ENCODE peak calls at places on chromosome 20, in nine cellular contexts. Q is GM23338; A is CD8-positive, alpha-beta T cell; B is heart left ventricle; G is CD4-positive, alpha-beta memory T cell; Z is lower lobe of right lung; X is upper lobe of left lung; Y is HCT116; D is mammary epithelial cell. E is an unnamed sample.

GRCh38 chr20:48986899-48987298 is 59.2 kb upstream of the CSE1L start:
- DNase-seq in Q (no peak), G (no peak), D (no peak), B (no peak), Z (no peak), X (no peak), A (no peak), Y (no peak), E (no peak)

GRCh38 chr20:58981564-58982364 is 708 bp downstream of the NELFCD start:
- DNase-seq in G (peak), Q (peak), D (peak), B (no peak), Z (no peak), Y (no peak), A (no peak), X (peak), E (no peak)

GRCh38 chr20:62473717-62474584 is 1.8 kb downstream of the GATA5 start:
- DNase-seq in G (no peak), Q (peak), X (no peak), D (no peak), Y (no peak), Z (no peak), B (no peak), A (no peak), E (peak)

GRCh38 chr20:37744347-37744746 is 50.5 kb downstream of the CTNNBL1 start:
- DNase-seq in G (no peak), B (no peak), A (no peak), D (no peak), Z (no peak), Y (no peak), Q (no peak), X (no peak), E (no peak)

GRCh38 chr20:50464026-50464724 is 46.0 kb upstream of the PTPN1 start:
- DNase-seq in D (peak), G (peak), Z (peak), Y (no peak), B (peak), X (peak), Q (peak), A (peak), E (peak)

GRCh38 chr20:6231551-6231950 is 108.7 kb upstream of the FERMT1 start:
- DNase-seq in G (no peak), B (no peak), Q (no peak), A (no peak), Z (no peak), X (no peak), Y (no peak), D (peak), E (no peak)

GRCh38 chr20:64225828-64226598 is 29.5 kb upstream of the PCMTD2 start:
- DNase-seq in Z (no peak), Y (no peak), G (no peak), Q (no peak), B (no peak), D (no peak), A (no peak), X (no peak), E (peak)

GRCh38 chr20:16158976-16159286 is 414.3 kb downstream of the KIF16B start:
- DNase-seq in D (no peak), Y (no peak), Z (no peak), X (no peak), A (no peak), G (no peak), Q (no peak), B (no peak), E (no peak)

GRCh38 chr20:33433875-33434274 is 9.7 kb downstream of the SNTA1 start:
- DNase-seq in G (no peak), X (no peak), A (no peak), Q (no peak), B (no peak), D (no peak), Z (no peak), Y (no peak), E (no peak)

GRCh38 chr20:39878809-39879208 is 810.2 kb downstream of the MAFB start:
- DNase-seq in A (no peak), G (no peak), Y (no peak), Q (no peak), Z (no peak), D (peak), B (no peak), X (no peak), E (no peak)

GRCh38 chr20:46218656-46219055 is 89.6 kb downstream of the CDH22 start:
- DNase-seq in Z (no peak), B (no peak), D (no peak), Q (no peak), G (no peak), X (no peak), Y (no peak), A (no peak), E (no peak)

GRCh38 chr20:62832212-62832922 is 15.5 kb downstream of the COL9A3 start:
- DNase-seq in X (peak), G (no peak), D (no peak), Z (peak), B (peak), Y (peak), A (no peak), Q (peak), E (peak)

GRCh38 chr20:33474963-33475362 is 14.9 kb upstream of the CBFA2T2 start:
- DNase-seq in Z (no peak), Y (no peak), D (no peak), X (no peak), A (no peak), Q (no peak), G (no peak), B (no peak), E (no peak)

GRCh38 chr20:63740070-63740500 is 509 bp downstream of the SLC2A4RG start:
- DNase-seq in D (no peak), X (peak), B (no peak), Q (peak), G (peak), A (peak), Z (peak), Y (no peak), E (peak)

GRCh38 chr20:56420940-56421688 is 9.1 kb downstream of the CASS4 start:
- DNase-seq in B (no peak), X (no peak), A (no peak), Q (no peak), Y (no peak), G (no peak), Z (no peak), D (no peak), E (no peak)

GRCh38 chr20:51299413-51299812 is 243.1 kb downstream of the NFATC2 start:
- DNase-seq in X (no peak), Q (no peak), G (no peak), A (no peak), Z (no peak), Y (no peak), D (no peak), B (no peak), E (no peak)

GRCh38 chr20:1466211-1467081 is at the start of gene NSFL1C:
- DNase-seq in A (peak), D (peak), Z (peak), B (peak), G (peak), Y (peak), X (peak), Q (peak), E (peak)

GRCh38 chr20:1469306-1469905 is 2.8 kb upstream of the NSFL1C start:
- DNase-seq in D (no peak), Q (no peak), X (no peak), A (no peak), Z (no peak), G (no peak), B (no peak), Y (no peak), E (no peak)

GRCh38 chr20:1467082-1467354 is 369 bp upstream of the NSFL1C start:
- DNase-seq in Z (no peak), X (no peak), B (no peak), D (no peak), A (no peak), Q (no peak), Y (no peak), G (no peak), E (no peak)

GRCh38 chr20:1467355-1468116 is 887 bp upstream of the NSFL1C start:
- DNase-seq in A (no peak), Z (peak), Q (peak), B (no peak), D (no peak), Y (no peak), G (no peak), X (peak), E (peak)

GRCh38 chr20:1468117-1468624 is 1.5 kb upstream of the NSFL1C start:
- DNase-seq in Y (no peak), Z (no peak), Q (no peak), G (no peak), A (no peak), D (no peak), B (no peak), X (no peak), E (no peak)
- H3K4me3 ChIP-seq in Y (no peak), Z (no peak), Q (no peak), G (no peak), A (no peak), D (no peak), B (no peak), X (no peak), E (no peak)

GRCh38 chr20:34951252-34951651 is 4.4 kb downstream of the GSS start:
- DNase-seq in G (no peak), Q (no peak), Y (no peak), D (no peak), X (no peak), A (no peak), Z (no peak), B (no peak), E (no peak)
- H3K27ac ChIP-seq in G (no peak), Q (peak), Y (no peak), D (no peak), X (no peak), A (no peak), Z (no peak), B (peak), E (peak)

DNA sequence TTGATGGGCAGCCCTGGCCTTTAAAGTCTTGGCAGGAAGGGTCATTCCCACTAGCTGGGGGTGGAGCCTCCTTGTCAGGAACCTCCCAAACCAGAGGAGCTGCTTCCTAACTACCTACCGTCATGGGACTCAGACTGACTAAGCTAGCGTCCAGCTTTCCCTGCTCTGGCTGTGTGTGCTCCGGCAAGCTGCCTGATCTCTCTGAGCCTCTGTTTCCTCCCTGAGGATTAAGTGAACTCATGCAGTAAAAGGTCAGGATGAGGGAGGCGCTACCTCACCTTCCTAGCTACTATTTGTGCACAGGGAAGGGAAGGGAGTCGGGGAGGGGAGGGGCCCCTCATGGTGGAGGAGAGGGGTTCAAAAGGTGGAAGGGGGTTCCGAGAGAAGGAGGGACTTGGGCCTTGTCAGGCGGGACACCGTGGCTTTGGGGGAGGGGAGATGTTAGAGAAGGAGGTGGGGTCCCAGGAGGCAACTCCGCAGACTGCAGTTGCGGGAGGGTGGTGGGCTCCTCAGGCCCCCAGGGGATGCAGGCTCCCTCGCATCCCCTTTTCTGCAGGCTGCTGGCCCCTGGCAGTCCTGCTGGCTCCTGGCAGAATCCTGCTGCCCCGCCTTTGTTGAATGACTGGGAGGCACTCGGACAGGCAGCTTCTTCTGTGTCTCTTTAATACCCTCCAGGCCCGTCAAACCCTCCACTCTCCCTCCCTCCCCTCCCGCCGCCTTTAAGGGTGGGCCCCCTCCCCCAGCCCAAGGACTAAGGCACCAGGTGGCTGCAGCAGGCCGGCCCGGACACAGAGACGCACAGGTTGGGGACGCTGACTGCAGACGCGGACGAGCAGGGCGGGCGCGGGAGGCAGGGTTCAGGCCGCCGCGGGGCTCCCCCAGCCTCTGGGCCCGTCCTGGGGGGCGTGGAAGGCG is 9.6 kb downstream of the DUSP15 start:
- DNase-seq in D (peak), Q (peak), Y (no peak), B (peak), A (no peak), G (no peak), X (no peak), Z (no peak), E (peak)
- H3K4me3 ChIP-seq in D (peak), Q (peak), Y (peak), B (peak), A (peak), G (no peak), X (peak), Z (peak), E (peak)

DNA sequence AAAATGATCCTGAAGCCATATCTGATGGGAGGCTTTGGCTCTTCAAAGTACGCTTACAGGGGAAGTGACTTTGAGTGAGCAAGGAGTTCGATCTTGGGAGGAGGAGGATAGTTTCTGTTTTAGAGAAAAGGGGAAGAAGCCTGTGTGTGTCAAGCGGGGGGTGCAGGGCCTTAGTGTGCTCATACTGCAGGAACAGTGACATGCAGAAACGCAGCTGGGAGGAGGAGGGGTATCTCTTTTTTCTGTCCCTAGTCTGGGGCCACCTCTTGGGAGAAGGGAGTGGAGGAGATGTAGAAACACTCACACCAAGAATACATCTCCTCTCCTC is 19.8 kb downstream of the SIRPD start:
- DNase-seq in A (no peak), G (no peak), B (peak), Y (no peak), Q (no peak), Z (peak), X (peak), D (no peak), E (peak)
- H3K27ac ChIP-seq in A (no peak), G (no peak), B (peak), Y (no peak), Q (no peak), Z (peak), X (peak), D (no peak), E (no peak)

GRCh38 chr20:43388267-43389081 is 69.2 kb upstream of the SRSF6 start:
- DNase-seq in B (peak), Y (no peak), X (peak), D (no peak), Q (no peak), G (no peak), Z (peak), A (no peak), E (peak)

GRCh38 chr20:43384321-43384940 is 73.3 kb upstream of the SRSF6 start:
- DNase-seq in Y (no peak), Z (no peak), Q (no peak), A (no peak), D (no peak), X (no peak), G (no peak), B (no peak), E (no peak)

GRCh38 chr20:43387737-43388136 is 70.0 kb upstream of the SRSF6 start:
- DNase-seq in Z (no peak), G (no peak), D (no peak), X (no peak), A (no peak), Y (no peak), Q (no peak), B (no peak), E (no peak)

GRCh38 chr20:43386878-43387277 is 70.8 kb upstream of the SRSF6 start:
- DNase-seq in Z (no peak), B (no peak), G (no peak), A (no peak), D (no peak), X (no peak), Y (no peak), Q (no peak), E (no peak)

GRCh38 chr20:43385914-43386313 is 71.8 kb upstream of the SRSF6 start:
- DNase-seq in G (no peak), Z (no peak), D (no peak), Y (no peak), A (no peak), Q (no peak), B (no peak), X (no peak), E (no peak)
- H3K4me3 ChIP-seq in G (no peak), Z (no peak), D (no peak), Y (no peak), A (no peak), Q (no peak), B (no peak), X (no peak), E (no peak)

E was measured in right cardiac atrium.